ENCODE peak calls at places on chromosome 1, in six cellular contexts. One of them, this sample, is unnamed.

GRCh38 chr1:53826367-53826766 is 11.7 kb downstream of the NDC1 start:
- DNase-seq in mesenchymal stem cell: peak
- DNase-seq in mesendoderm: peak
- DNase-seq in H9: no peak
- DNase-seq in neuronal stem cell: no peak
- DNase-seq in H1: no peak
- DNase-seq in this sample: peak

GRCh38 chr1:29736582-29737188 is 500.4 kb downstream of the PTPRU start:
- DNase-seq in mesenchymal stem cell: peak
- DNase-seq in H1: no peak
- DNase-seq in mesendoderm: peak
- DNase-seq in neuronal stem cell: peak
- DNase-seq in H9: peak
- DNase-seq in this sample: peak

GRCh38 chr1:16956775-16957174 is 23.6 kb downstream of the MFAP2 start:
- DNase-seq in H1: no peak
- DNase-seq in mesenchymal stem cell: no peak
- DNase-seq in H9: no peak
- DNase-seq in neuronal stem cell: no peak
- DNase-seq in mesendoderm: no peak
- DNase-seq in this sample: no peak

GRCh38 chr1:230976825-230977747 is 1.6 kb downstream of the TTC13 start:
- DNase-seq in mesendoderm: no peak
- DNase-seq in neuronal stem cell: no peak
- DNase-seq in H1: no peak
- DNase-seq in mesenchymal stem cell: no peak
- DNase-seq in H9: no peak
- DNase-seq in this sample: no peak

GRCh38 chr1:206415913-206416312 is 54.4 kb upstream of the IKBKE start:
- DNase-seq in neuronal stem cell: no peak
- DNase-seq in mesenchymal stem cell: no peak
- DNase-seq in mesendoderm: no peak
- DNase-seq in H9: no peak
- DNase-seq in H1: no peak
- DNase-seq in this sample: no peak

GRCh38 chr1:231045318-231045717 is 5.3 kb upstream of the FAM89A start:
- DNase-seq in neuronal stem cell: no peak
- DNase-seq in mesendoderm: no peak
- DNase-seq in H9: no peak
- DNase-seq in mesenchymal stem cell: no peak
- DNase-seq in H1: no peak
- DNase-seq in this sample: no peak

GRCh38 chr1:3905953-3906671 is 6.0 kb upstream of the C1orf174 start:
- DNase-seq in H9: no peak
- DNase-seq in neuronal stem cell: no peak
- DNase-seq in mesendoderm: no peak
- DNase-seq in H1: no peak
- DNase-seq in mesenchymal stem cell: no peak
- DNase-seq in this sample: no peak

GRCh38 chr1:23865543-23865930 is 2.6 kb downstream of the FUCA1 start:
- DNase-seq in neuronal stem cell: no peak
- DNase-seq in mesendoderm: no peak
- DNase-seq in H9: no peak
- DNase-seq in H1: no peak
- DNase-seq in mesenchymal stem cell: no peak
- DNase-seq in this sample: peak

GRCh38 chr1:60581455-60582220 is 500.7 kb upstream of the NFIA start:
- DNase-seq in H1: no peak
- DNase-seq in mesenchymal stem cell: no peak
- DNase-seq in neuronal stem cell: no peak
- DNase-seq in H9: no peak
- DNase-seq in mesendoderm: no peak
- DNase-seq in this sample: no peak

GRCh38 chr1:168405931-168406330 is 125.3 kb downstream of the TBX19 start:
- DNase-seq in neuronal stem cell: no peak
- DNase-seq in mesendoderm: no peak
- DNase-seq in H1: no peak
- DNase-seq in mesenchymal stem cell: no peak
- DNase-seq in H9: no peak
- DNase-seq in this sample: no peak

GRCh38 chr1:150971583-150972416 is 2.8 kb downstream of the CERS2 start:
- DNase-seq in H9: peak
- DNase-seq in mesenchymal stem cell: peak
- DNase-seq in neuronal stem cell: no peak
- DNase-seq in H1: no peak
- DNase-seq in mesendoderm: peak
- DNase-seq in this sample: no peak

GRCh38 chr1:32733573-32734321 is 31.2 kb upstream of the SYNC start:
- DNase-seq in mesendoderm: peak
- DNase-seq in H9: no peak
- DNase-seq in neuronal stem cell: peak
- DNase-seq in H1: no peak
- DNase-seq in mesenchymal stem cell: peak
- DNase-seq in this sample: peak

GRCh38 chr1:30049748-30050147 is 673.6 kb downstream of the MATN1 start:
- DNase-seq in neuronal stem cell: no peak
- DNase-seq in mesendoderm: no peak
- DNase-seq in H9: peak
- DNase-seq in mesenchymal stem cell: no peak
- DNase-seq in H1: no peak
- DNase-seq in this sample: no peak

GRCh38 chr1:7422081-7422480 is 349.0 kb upstream of the VAMP3 start:
- DNase-seq in neuronal stem cell: no peak
- DNase-seq in H1: no peak
- DNase-seq in H9: no peak
- DNase-seq in mesenchymal stem cell: no peak
- DNase-seq in mesendoderm: no peak
- DNase-seq in this sample: no peak

GRCh38 chr1:179590671-179591070 is 961 bp upstream of the TDRD5 start:
- DNase-seq in neuronal stem cell: no peak
- DNase-seq in H1: no peak
- DNase-seq in H9: no peak
- DNase-seq in mesendoderm: no peak
- DNase-seq in mesenchymal stem cell: no peak
- DNase-seq in this sample: no peak

GRCh38 chr1:19460535-19461351 is 24.6 kb downstream of the CAPZB start:
- DNase-seq in H1: no peak
- DNase-seq in neuronal stem cell: no peak
- DNase-seq in H9: no peak
- DNase-seq in mesendoderm: no peak
- DNase-seq in mesenchymal stem cell: no peak
- DNase-seq in this sample: no peak

GRCh38 chr1:152461544-152461943 is 47.5 kb upstream of the CRNN start:
- DNase-seq in neuronal stem cell: no peak
- DNase-seq in H1: no peak
- DNase-seq in H9: no peak
- DNase-seq in mesenchymal stem cell: peak
- DNase-seq in mesendoderm: peak
- DNase-seq in this sample: peak

GRCh38 chr1:110636149-110636935 is 30.2 kb upstream of the KCNA2 start:
- DNase-seq in mesendoderm: no peak
- DNase-seq in neuronal stem cell: no peak
- DNase-seq in mesenchymal stem cell: no peak
- DNase-seq in H9: no peak
- DNase-seq in H1: no peak
- DNase-seq in this sample: no peak

GRCh38 chr1:25971044-25971881 is 26.6 kb downstream of the PAFAH2 start:
- DNase-seq in mesendoderm: no peak
- DNase-seq in H1: no peak
- DNase-seq in neuronal stem cell: no peak
- DNase-seq in H9: peak
- DNase-seq in mesenchymal stem cell: no peak
- DNase-seq in this sample: peak

GRCh38 chr1:71026093-71026492 is 21.5 kb downstream of the PTGER3 start:
- DNase-seq in mesendoderm: no peak
- DNase-seq in H9: no peak
- DNase-seq in H1: no peak
- DNase-seq in mesenchymal stem cell: no peak
- DNase-seq in neuronal stem cell: no peak
- DNase-seq in this sample: no peak

GRCh38 chr1:29218223-29218622 is 12.5 kb downstream of the MECR start:
- DNase-seq in mesenchymal stem cell: no peak
- DNase-seq in mesendoderm: no peak
- DNase-seq in neuronal stem cell: no peak
- DNase-seq in H9: no peak
- DNase-seq in H1: no peak
- DNase-seq in this sample: no peak

GRCh38 chr1:201792534-201793305 is 36.2 kb upstream of the IPO9 start:
- DNase-seq in H9: peak
- DNase-seq in mesenchymal stem cell: peak
- DNase-seq in H1: peak
- DNase-seq in mesendoderm: peak
- DNase-seq in neuronal stem cell: peak
- DNase-seq in this sample: peak

DNA sequence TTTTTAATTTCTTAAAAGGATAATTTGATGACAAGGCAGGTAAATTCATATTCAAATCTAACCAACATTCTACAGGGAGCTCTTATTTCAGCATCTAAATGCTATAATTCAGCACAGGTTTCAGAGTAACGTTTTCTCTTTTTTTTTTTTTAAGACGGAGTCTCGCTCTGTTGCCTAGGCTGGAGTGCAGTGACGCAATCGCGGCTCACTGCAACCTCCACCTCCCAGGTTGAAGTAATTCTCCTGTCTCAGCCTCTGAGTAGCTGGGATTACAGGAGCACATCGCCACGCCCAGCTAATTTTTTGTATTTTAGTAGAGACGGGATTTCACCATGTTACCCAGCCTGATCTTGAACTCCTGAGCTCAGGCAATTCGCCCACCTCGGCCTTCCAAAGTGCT is 66.5 kb downstream of the EIF4G3 start:
- DNase-seq in mesendoderm: no peak
- DNase-seq in H1: no peak
- DNase-seq in neuronal stem cell: no peak
- DNase-seq in H9: no peak
- DNase-seq in mesenchymal stem cell: no peak
- DNase-seq in this sample: no peak
- H2BK15ac ChIP-seq in mesendoderm: no peak
- H2BK15ac ChIP-seq in H1: no peak
- H2BK15ac ChIP-seq in neuronal stem cell: no peak
- H2BK15ac ChIP-seq in H9: no peak
- H2BK15ac ChIP-seq in mesenchymal stem cell: no peak
- H2BK15ac ChIP-seq in this sample: no peak

GRCh38 chr1:6300342-6301141 is 39.6 kb upstream of the GPR153 start:
- DNase-seq in H9: no peak
- DNase-seq in H1: no peak
- DNase-seq in mesendoderm: no peak
- DNase-seq in neuronal stem cell: no peak
- DNase-seq in mesenchymal stem cell: no peak
- DNase-seq in this sample: no peak

GRCh38 chr1:6303397-6304012 is 42.6 kb upstream of the GPR153 start:
- DNase-seq in H9: no peak
- DNase-seq in mesenchymal stem cell: no peak
- DNase-seq in neuronal stem cell: no peak
- DNase-seq in mesendoderm: no peak
- DNase-seq in H1: no peak
- DNase-seq in this sample: peak

GRCh38 chr1:6302568-6302967 is 41.7 kb upstream of the GPR153 start:
- DNase-seq in mesendoderm: no peak
- DNase-seq in H1: no peak
- DNase-seq in H9: no peak
- DNase-seq in neuronal stem cell: no peak
- DNase-seq in mesenchymal stem cell: no peak
- DNase-seq in this sample: no peak

GRCh38 chr1:6299557-6300165 is 38.8 kb upstream of the GPR153 start:
- DNase-seq in H9: no peak
- DNase-seq in mesenchymal stem cell: no peak
- DNase-seq in neuronal stem cell: no peak
- DNase-seq in mesendoderm: no peak
- DNase-seq in H1: no peak
- DNase-seq in this sample: no peak

GRCh38 chr1:6301526-6301925 is 40.6 kb upstream of the GPR153 start:
- DNase-seq in mesendoderm: no peak
- DNase-seq in mesenchymal stem cell: no peak
- DNase-seq in H1: no peak
- DNase-seq in neuronal stem cell: no peak
- DNase-seq in H9: no peak
- DNase-seq in this sample: peak
- H2BK15ac ChIP-seq in mesendoderm: no peak
- H2BK15ac ChIP-seq in mesenchymal stem cell: no peak
- H2BK15ac ChIP-seq in H1: no peak
- H2BK15ac ChIP-seq in neuronal stem cell: no peak
- H2BK15ac ChIP-seq in H9: no peak
- H2BK15ac ChIP-seq in this sample: no peak

GRCh38 chr1:66438062-66438970 is 95.6 kb upstream of the SGIP1 start:
- DNase-seq in neuronal stem cell: no peak
- DNase-seq in mesenchymal stem cell: no peak
- DNase-seq in mesendoderm: no peak
- DNase-seq in H9: no peak
- DNase-seq in H1: no peak
- DNase-seq in this sample: no peak

GRCh38 chr1:66436378-66437135 is 97.4 kb upstream of the SGIP1 start:
- DNase-seq in H1: no peak
- DNase-seq in neuronal stem cell: no peak
- DNase-seq in mesendoderm: peak
- DNase-seq in H9: no peak
- DNase-seq in mesenchymal stem cell: no peak
- DNase-seq in this sample: peak

GRCh38 chr1:66435541-66435940 is 98.4 kb upstream of the SGIP1 start:
- DNase-seq in H9: no peak
- DNase-seq in mesendoderm: no peak
- DNase-seq in mesenchymal stem cell: no peak
- DNase-seq in H1: no peak
- DNase-seq in neuronal stem cell: no peak
- DNase-seq in this sample: no peak

GRCh38 chr1:66437136-66437401 is 96.9 kb upstream of the SGIP1 start:
- DNase-seq in mesenchymal stem cell: no peak
- DNase-seq in H9: no peak
- DNase-seq in neuronal stem cell: no peak
- DNase-seq in H1: no peak
- DNase-seq in mesendoderm: no peak
- DNase-seq in this sample: no peak

GRCh38 chr1:66439028-66439427 is 94.9 kb upstream of the SGIP1 start:
- DNase-seq in mesenchymal stem cell: no peak
- DNase-seq in H1: no peak
- DNase-seq in H9: no peak
- DNase-seq in neuronal stem cell: no peak
- DNase-seq in mesendoderm: no peak
- DNase-seq in this sample: peak
- H2BK15ac ChIP-seq in mesenchymal stem cell: no peak
- H2BK15ac ChIP-seq in H1: no peak
- H2BK15ac ChIP-seq in H9: no peak
- H2BK15ac ChIP-seq in neuronal stem cell: no peak
- H2BK15ac ChIP-seq in mesendoderm: no peak
- H2BK15ac ChIP-seq in this sample: peak

GRCh38 chr1:246587032-246587431 is 20.8 kb downstream of the CNST start:
- DNase-seq in mesendoderm: no peak
- DNase-seq in H9: no peak
- DNase-seq in H1: no peak
- DNase-seq in neuronal stem cell: no peak
- DNase-seq in mesenchymal stem cell: peak
- DNase-seq in this sample: no peak
- H2BK15ac ChIP-seq in mesendoderm: no peak
- H2BK15ac ChIP-seq in H9: no peak
- H2BK15ac ChIP-seq in H1: no peak
- H2BK15ac ChIP-seq in neuronal stem cell: no peak
- H2BK15ac ChIP-seq in mesenchymal stem cell: no peak
- H2BK15ac ChIP-seq in this sample: peak

GRCh38 chr1:214303538-214303937 is 22.6 kb downstream of the SMYD2 start:
- DNase-seq in mesenchymal stem cell: no peak
- DNase-seq in mesendoderm: no peak
- DNase-seq in neuronal stem cell: no peak
- DNase-seq in H9: no peak
- DNase-seq in H1: no peak
- DNase-seq in this sample: peak
- H2BK15ac ChIP-seq in mesenchymal stem cell: peak
- H2BK15ac ChIP-seq in mesendoderm: no peak
- H2BK15ac ChIP-seq in neuronal stem cell: no peak
- H2BK15ac ChIP-seq in H9: no peak
- H2BK15ac ChIP-seq in H1: no peak
- H2BK15ac ChIP-seq in this sample: no peak

This sample was measured in IMR-90.